ENCODE peak calls at places on chromosome 15, in four cellular contexts. A, O, I and P are unnamed samples.

GRCh38 chr15:79930509-79930908 is 33.7 kb upstream of the MTHFS start:
- DNase-seq in A (no peak), O (no peak), I (no peak), P (no peak)

GRCh38 chr15:99536422-99537033 is 29.3 kb upstream of the MEF2A start:
- DNase-seq in A (no peak), O (no peak), I (no peak), P (peak; percentile 55)

GRCh38 chr15:34122771-34123183 is 20.9 kb downstream of the PGBD4 start:
- DNase-seq in A (no peak), O (no peak), I (no peak), P (peak; percentile 25)

GRCh38 chr15:43828061-43828657 is 1.4 kb downstream of the WDR76 start:
- DNase-seq in A (no peak), O (peak; percentile 42), I (no peak), P (no peak)

GRCh38 chr15:89506026-89506686 is 9.8 kb upstream of the RHCG start:
- DNase-seq in A (no peak), O (no peak), I (no peak), P (no peak)

GRCh38 chr15:83209333-83209732 is 1.7 kb upstream of the HDGFL3 start:
- DNase-seq in A (no peak), O (no peak), I (no peak), P (no peak)

GRCh38 chr15:45023659-45024320 is 795 bp downstream of the SORD start:
- DNase-seq in A (no peak), O (no peak), I (no peak), P (peak; percentile 27)

GRCh38 chr15:68733666-68734065 is 87.0 kb downstream of the ANP32A start:
- DNase-seq in A (no peak), O (peak; percentile 6), I (no peak), P (no peak)

GRCh38 chr15:69996842-69997478 is 100.8 kb downstream of the TLE3 start:
- DNase-seq in A (no peak), O (no peak), I (no peak), P (peak; percentile 31)

GRCh38 chr15:62209322-62209721 is 44.2 kb upstream of the C2CD4B start:
- DNase-seq in A (no peak), O (no peak), I (no peak), P (peak; percentile 77)

GRCh38 chr15:47870956-47871625 is 153.8 kb downstream of the SEMA6D start:
- DNase-seq in A (no peak), O (no peak), I (no peak), P (peak; percentile 56)

GRCh38 chr15:69573815-69574472 is 121.3 kb downstream of the RPLP1 start:
- DNase-seq in A (no peak), O (no peak), I (peak; percentile 47), P (peak; percentile 20)

GRCh38 chr15:82530606-82531379 is 9.5 kb downstream of the RPS17 start:
- DNase-seq in A (peak; percentile 86), O (peak; percentile 75), I (peak; percentile 56), P (peak; percentile 71)

GRCh38 chr15:78224024-78224413 is 10.3 kb downstream of the ACSBG1 start:
- DNase-seq in A (no peak), O (peak; percentile 52), I (no peak), P (no peak)

GRCh38 chr15:73141216-73141900 is 89.1 kb downstream of the NEO1 start:
- DNase-seq in A (no peak), O (no peak), I (no peak), P (no peak)

GRCh38 chr15:89328398-89329254 is 6.0 kb downstream of the POLG start:
- DNase-seq in A (no peak), O (no peak), I (no peak), P (no peak)

GRCh38 chr15:45162771-45163507 is 24.8 kb downstream of the SHF start:
- DNase-seq in A (peak; percentile 85), O (peak; percentile 76), I (peak; percentile 79), P (peak; percentile 94)

GRCh38 chr15:67125589-67126502 is 60.4 kb downstream of the SMAD3 start:
- DNase-seq in A (no peak), O (no peak), I (peak; percentile 79), P (peak; percentile 95)

GRCh38 chr15:47333758-47334157 is 383.5 kb upstream of the SEMA6D start:
- DNase-seq in A (no peak), O (no peak), I (no peak), P (no peak)

GRCh38 chr15:52679232-52680040 is at the start of gene ATOSA:
- DNase-seq in A (peak; percentile 96), O (peak; percentile 93), I (peak; percentile 88), P (peak; percentile 82)

GRCh38 chr15:52677593-52677992 is 1.6 kb downstream of the ATOSA start:
- DNase-seq in A (no peak), O (peak; percentile 65), I (no peak), P (peak; percentile 21)

GRCh38 chr15:52678468-52679231 is 538 bp downstream of the ATOSA start:
- DNase-seq in A (peak; percentile 87), O (peak; percentile 44), I (peak; percentile 67), P (peak; percentile 49)

GRCh38 chr15:52680041-52680391 is 828 bp upstream of the ATOSA start:
- DNase-seq in A (no peak), O (peak; percentile 42), I (no peak), P (no peak)

GRCh38 chr15:52678036-52678467 is 1.1 kb downstream of the ATOSA start:
- DNase-seq in A (peak; percentile 65), O (peak; percentile 83), I (peak; percentile 48), P (peak; percentile 57)
- TF ChIP-seq CTCF in A (peak; percentile 9), O (peak; percentile 37), I (no peak), P (peak; percentile 21)

DNA sequence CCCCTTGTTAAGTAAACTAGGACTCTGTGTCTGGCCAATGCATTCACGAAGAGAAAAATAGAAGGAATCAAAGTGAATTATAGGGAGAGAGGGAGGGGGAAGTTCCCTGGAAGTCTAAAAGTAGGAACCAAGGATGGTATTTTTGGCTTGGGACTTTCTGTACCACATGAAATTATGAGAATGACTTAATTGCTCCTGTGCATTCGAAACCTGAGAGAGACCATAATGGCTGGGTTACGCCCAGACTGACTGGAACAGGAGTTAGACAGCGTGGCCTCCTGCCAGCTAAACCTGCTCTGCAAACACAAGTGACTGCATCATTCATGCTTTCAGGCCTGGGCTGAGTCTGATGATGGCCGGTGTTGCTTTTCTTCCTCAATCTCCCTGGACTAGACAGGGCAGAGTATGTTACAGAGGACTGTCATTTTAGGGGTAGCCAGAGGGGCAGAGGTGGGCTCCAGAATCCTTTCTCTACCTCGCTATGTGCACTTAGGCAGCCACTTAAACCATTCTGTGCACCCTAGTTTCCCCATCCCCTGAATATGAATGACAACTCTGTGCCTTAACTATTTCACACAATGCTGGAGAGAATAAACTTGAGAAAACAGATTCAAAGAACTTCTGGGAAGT is 58.9 kb downstream of the MYO1E start:
- DNase-seq in A (peak; percentile 91), O (no peak), I (peak; percentile 80), P (peak; percentile 95)
- H3K4me3 ChIP-seq in A (no peak overlapping the region), O (no peak overlapping the region), I (no peak overlapping the region), P (no peak overlapping the region)

GRCh38 chr15:90880381-90881145 is 3.7 kb upstream of the FES start:
- DNase-seq in A (no peak), O (no peak), I (no peak), P (no peak)
- H3K36me3 ChIP-seq in A (peaks cover 69% of the 10 kb centered on the region), O (no peaks in the 10 kb centered on the region), I (no peaks in the 10 kb centered on the region), P (peaks cover 28% of the 10 kb centered on the region)

DNA sequence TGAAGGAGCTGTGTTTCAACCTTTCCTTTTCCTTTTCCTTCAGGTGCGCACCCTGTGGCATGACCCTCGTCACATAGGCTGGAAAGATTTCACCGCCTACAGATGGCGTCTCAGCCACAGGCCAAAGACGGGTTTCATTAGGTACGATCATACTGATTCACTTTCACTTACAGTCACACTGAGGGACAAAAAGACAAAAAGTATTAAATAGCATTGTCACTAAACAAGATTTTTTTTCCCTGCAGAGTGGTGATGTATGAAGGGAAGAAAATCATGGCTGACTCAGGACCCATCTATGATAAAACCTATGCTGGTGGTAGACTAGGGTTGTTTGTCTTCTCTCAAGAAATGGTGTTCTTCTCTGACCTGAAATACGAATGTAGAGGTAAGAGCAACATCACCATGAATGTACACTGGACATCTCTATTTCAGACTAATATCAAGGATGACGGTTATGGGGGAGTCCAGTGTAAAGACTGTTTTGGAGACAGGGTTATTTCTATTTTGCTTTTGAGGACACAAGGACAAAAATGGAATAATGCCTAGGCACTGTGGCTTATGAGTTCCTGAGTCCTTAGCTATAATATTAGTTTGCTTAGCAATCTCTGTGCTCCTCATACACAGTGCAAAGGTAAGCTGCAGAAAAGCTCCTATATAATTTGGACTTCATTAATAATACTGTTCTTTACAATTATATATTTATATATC is 13.3 kb downstream of the THBS1 start:
- DNase-seq in A (no peak), O (no peak), I (no peak), P (peak; percentile 15)
- TF ChIP-seq CTCF in A (no peak), O (no peak), I (no peak), P (no peak)

GRCh38 chr15:63972801-63973200 is 73.5 kb downstream of the DAPK2 start:
- DNase-seq in A (no peak), O (no peak), I (no peak), P (peak; percentile 10)
- H3K4me3 ChIP-seq in A (no peak overlapping the region), O (no peak overlapping the region), I (no peak overlapping the region), P (no peak overlapping the region)

GRCh38 chr15:56410712-56411111 is 45.5 kb downstream of the TEX9 start:
- DNase-seq in A (no peak), O (no peak), I (no peak), P (no peak)
- H3K36me3 ChIP-seq in A (no peaks in the 10 kb centered on the region), O (peaks cover 4% of the 10 kb centered on the region), I (no peaks in the 10 kb centered on the region), P (no peaks in the 10 kb centered on the region)

GRCh38 chr15:101250931-101251829 is 668 bp downstream of the CHSY1 start:
- DNase-seq in A (no peak), O (no peak), I (no peak), P (no peak)
- TF ChIP-seq CTCF in A (no peak), O (no peak), I (no peak), P (peak; percentile 5)